ENCODE peak calls at places on chromosomes 16 and 17, in nine cellular contexts. V is left lung, Z is left ventricle myocardium inferior, L is cardiac fibroblast, S is AG09319, I is fibroblast of lung, M is heart left ventricle, O is choroid plexus epithelial cell, N is AG09309. B is an unnamed sample.

GRCh38 chr16:50316102-50316847 is 49.9 kb downstream of the ADCY7 start:
- DNase-seq in V (no peak), L (no peak), I (no peak), M (no peak), S (no peak), N (no peak), O (peak), Z (no peak), B (no peak)

GRCh38 chr16:48959204-48959603 is 322.4 kb downstream of the CBLN1 start:
- DNase-seq in I (no peak), S (no peak), M (no peak), V (no peak), Z (no peak), O (no peak), N (no peak), L (no peak), B (no peak)

GRCh38 chr17:76988796-76989195 is 120.6 kb downstream of the MGAT5B start:
- DNase-seq in L (no peak), I (no peak), Z (no peak), V (no peak), M (no peak), N (no peak), O (no peak), S (no peak), B (no peak)

GRCh38 chr16:79100456-79100855 is 500.1 kb downstream of the MAF start:
- DNase-seq in Z (no peak), O (no peak), S (no peak), L (no peak), I (no peak), M (no peak), V (no peak), N (no peak), B (no peak)

GRCh38 chr17:58246104-58246740 is 7.8 kb downstream of the LPO start:
- DNase-seq in M (no peak), S (no peak), Z (no peak), I (no peak), N (no peak), V (no peak), O (no peak), L (no peak), B (no peak)

GRCh38 chr16:2212362-2213324 is 2.0 kb upstream of the BRICD5 start:
- DNase-seq in V (peak), I (no peak), L (no peak), O (no peak), Z (peak), N (no peak), M (no peak), S (no peak), B (no peak)

GRCh38 chr17:45228121-45228941 is 6.6 kb downstream of the FMNL1 start:
- DNase-seq in M (no peak), Z (no peak), I (no peak), V (no peak), O (no peak), N (no peak), L (no peak), S (no peak), B (no peak)

GRCh38 chr17:12047977-12048376 is 27.3 kb downstream of the MAP2K4 start:
- DNase-seq in L (peak), Z (no peak), I (no peak), O (peak), S (no peak), N (no peak), V (no peak), M (no peak), B (no peak)

GRCh38 chr17:59496178-59496577 is 69.2 kb upstream of the DHX40 start:
- DNase-seq in I (no peak), V (no peak), O (no peak), S (no peak), N (no peak), L (no peak), M (no peak), Z (no peak), B (no peak)

GRCh38 chr16:81627024-81627423 is 152.1 kb upstream of the PLCG2 start:
- DNase-seq in Z (no peak), V (no peak), M (no peak), I (no peak), L (peak), S (no peak), N (no peak), O (no peak), B (no peak)

DNA sequence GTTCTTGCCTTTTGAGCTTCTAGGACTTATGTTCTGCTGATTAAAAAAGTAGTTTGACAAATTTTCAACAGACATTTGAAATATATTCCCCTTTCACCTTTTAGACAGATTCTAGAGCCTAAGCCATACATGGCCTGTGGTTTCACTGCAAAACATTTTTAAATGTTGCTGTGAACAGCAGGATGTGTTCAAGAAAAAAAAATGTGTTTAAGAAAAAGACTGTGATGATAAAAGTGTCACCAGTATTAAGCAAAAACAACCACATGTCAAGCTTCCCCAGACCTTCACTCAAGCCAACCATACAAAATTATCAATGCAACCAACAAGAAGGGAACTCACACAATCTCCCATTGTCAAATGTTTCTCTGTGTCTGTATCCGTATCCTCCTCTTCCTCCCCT is 103.5 kb downstream of the SYCE1L start:
- DNase-seq in M (no peak), I (no peak), O (no peak), N (no peak), V (no peak), L (no peak), Z (no peak), S (no peak), B (no peak)
- TF ChIP-seq CTCF in M (no peak), I (no peak), O (no peak), N (no peak), V (no peak), L (no peak), Z (no peak), S (no peak), B (no peak)

DNA sequence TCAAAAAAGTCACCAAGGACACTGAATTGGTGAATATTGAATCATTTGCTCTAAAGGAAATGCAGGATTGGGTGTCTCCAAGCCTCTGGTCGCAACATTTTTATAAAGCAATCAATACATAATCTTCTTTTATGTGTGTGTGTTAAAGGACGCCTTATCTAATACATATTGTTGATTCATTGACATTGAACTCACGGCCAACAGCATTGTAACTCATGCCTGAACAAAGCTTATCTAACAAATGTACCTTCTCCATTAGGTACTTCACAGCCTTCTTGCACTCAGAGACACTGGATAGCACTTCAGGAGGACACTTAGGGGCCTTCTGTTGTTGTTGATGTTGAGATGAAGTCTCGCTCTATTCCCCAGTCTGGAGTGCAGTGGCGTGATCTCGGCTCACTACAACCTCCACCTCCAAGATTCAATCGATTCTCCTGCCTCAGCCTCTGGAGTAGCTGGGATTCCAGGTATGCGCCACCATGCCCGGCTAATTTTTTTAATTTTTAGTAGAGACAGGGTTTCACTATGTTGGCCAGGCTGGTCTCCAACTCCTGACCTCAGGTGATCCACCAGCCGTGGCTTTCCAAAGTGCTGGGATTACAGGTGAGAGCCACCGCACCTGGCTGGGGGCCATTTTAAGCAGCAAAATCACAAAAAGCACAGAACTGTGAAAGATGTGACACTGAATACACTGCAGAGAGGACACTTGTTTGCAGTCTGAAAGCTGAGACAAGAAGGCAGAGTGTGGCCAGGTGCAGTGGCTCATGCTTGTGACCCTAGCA is 13.2 kb upstream of the PDXDC1 start:
- DNase-seq in N (no peak), L (no peak), M (no peak), Z (no peak), O (no peak), S (no peak), V (no peak), I (no peak), B (no peak)
- TF ChIP-seq CTCF in N (no peak), L (no peak), M (no peak), Z (no peak), O (no peak), S (no peak), V (no peak), I (no peak), B (no peak)

GRCh38 chr16:85917012-85917411 is 18.1 kb downstream of the IRF8 start:
- DNase-seq in L (no peak), V (no peak), M (no peak), N (no peak), O (no peak), I (no peak), Z (no peak), S (no peak), B (no peak)
- TF ChIP-seq CTCF in L (peak), V (no peak), M (no peak), N (no peak), O (peak), I (no peak), Z (no peak), S (no peak), B (no peak)

GRCh38 chr17:38559880-38560230 is 45.9 kb downstream of the SRCIN1 start:
- DNase-seq in O (no peak), I (no peak), M (no peak), S (no peak), L (no peak), V (no peak), N (no peak), Z (no peak), B (no peak)

GRCh38 chr17:38558751-38559024 is 47.1 kb downstream of the SRCIN1 start:
- DNase-seq in I (no peak), O (no peak), Z (no peak), L (no peak), V (no peak), M (no peak), N (no peak), S (no peak), B (no peak)

GRCh38 chr17:38560503-38561318 is 45.0 kb downstream of the SRCIN1 start:
- DNase-seq in S (no peak), I (peak), M (no peak), V (no peak), O (peak), L (peak), N (no peak), Z (no peak), B (no peak)

GRCh38 chr17:38557836-38558750 is 47.7 kb downstream of the SRCIN1 start:
- DNase-seq in S (peak), I (peak), M (peak), N (peak), Z (peak), O (peak), V (peak), L (peak), B (peak)

GRCh38 chr17:38559025-38559879 is 46.5 kb downstream of the SRCIN1 start:
- DNase-seq in M (peak), I (peak), N (no peak), L (peak), Z (peak), O (peak), V (peak), S (no peak), B (peak)
- TF ChIP-seq CTCF in M (no peak), I (no peak), N (no peak), L (no peak), Z (no peak), O (no peak), V (peak), S (no peak), B (no peak)

DNA sequence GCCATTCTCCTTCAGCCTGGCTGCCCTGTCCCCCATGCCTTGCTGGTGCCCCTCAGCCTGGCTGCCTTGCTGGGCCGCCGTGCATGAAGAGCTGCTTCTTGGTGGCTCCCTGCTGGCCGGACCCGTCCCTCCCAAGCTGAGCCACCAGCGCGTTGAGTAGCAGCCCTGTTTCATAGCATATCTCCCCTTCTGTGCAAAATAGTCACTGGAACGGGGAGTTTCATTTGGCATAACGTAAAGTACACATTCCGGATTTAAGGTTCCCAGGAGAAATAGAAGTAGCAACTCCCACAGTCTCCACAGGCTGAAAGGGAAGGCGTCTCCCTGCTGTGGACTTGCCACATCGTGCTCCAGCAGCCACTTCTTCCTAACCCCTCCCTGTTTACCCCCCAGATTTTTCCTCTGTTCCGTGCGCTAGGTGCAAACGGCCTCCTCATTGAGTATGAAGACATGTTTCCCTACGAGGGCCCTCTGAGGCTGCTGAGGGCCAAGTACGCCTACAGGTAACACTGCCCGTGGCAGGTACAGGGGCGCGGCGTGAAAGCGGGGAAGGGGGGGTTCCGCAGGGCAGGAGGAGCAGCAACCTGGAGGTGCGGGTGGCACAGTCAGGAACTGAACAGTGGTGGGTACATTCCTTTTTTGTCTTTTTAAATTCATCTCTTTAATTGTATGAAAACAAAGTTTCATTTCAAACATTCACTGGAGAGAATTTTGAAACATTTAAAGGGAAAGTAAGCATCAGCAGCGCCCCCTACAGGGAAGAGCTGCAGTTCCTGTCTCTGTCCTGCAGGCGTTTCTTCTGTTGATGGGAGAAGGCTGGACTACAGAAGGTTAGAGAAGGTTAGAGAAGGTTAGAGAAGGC is 5.8 kb upstream of the OGFOD3 start:
- DNase-seq in M (no peak), V (peak), S (peak), L (peak), N (no peak), Z (no peak), I (peak), O (peak), B (no peak)
- TF ChIP-seq CTCF in M (peak), V (peak), S (peak), L (peak), N (peak), Z (peak), I (peak), O (peak), B (peak)

DNA sequence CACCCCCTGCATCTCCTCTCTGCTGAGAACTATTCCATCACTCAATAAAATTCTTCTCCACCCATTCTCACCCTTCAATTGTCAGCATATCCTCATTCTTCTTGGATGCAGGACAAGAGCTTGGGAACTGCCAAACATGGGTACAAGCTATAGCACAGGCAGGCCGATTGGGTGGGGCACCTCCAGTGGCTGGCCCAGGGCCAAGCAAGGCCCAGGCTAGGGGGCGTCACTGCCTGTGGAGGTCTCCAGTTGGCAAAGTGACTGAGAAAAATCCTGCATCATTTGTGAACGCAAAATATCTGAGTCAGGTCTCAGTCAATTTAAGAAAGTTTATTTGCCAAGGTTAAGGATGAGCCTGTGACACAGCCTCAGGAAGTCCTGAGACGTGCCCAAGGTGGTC is 21.7 kb upstream of the DHRS7B start:
- DNase-seq in V (no peak), L (no peak), O (no peak), M (no peak), I (no peak), S (no peak), Z (no peak), N (no peak), B (no peak)
- TF ChIP-seq CTCF in V (no peak), L (no peak), O (no peak), M (no peak), I (no peak), S (no peak), Z (no peak), N (no peak), B (no peak)

DNA sequence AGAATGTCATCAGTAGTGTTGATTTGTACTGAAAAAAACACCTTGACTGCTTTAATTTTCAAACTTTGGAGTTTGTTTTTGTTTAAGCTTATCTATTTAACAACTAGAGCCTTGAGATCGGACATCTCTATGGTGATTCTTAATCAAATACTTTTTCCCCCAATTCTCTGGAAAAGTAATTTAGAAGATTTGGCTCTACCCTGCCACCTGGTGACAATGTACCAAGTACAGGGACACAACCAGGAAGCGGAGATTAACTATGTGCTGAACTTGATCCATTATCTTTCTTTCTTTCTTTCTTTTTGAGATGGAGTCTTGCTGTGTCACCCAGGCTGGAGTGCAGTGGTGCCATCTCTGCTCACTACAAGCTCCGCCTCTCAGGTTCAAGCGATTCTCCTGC is 30.8 kb downstream of the USP43 start:
- DNase-seq in I (no peak), S (no peak), O (peak), Z (no peak), N (no peak), M (no peak), V (no peak), L (no peak), B (no peak)
- TF ChIP-seq CTCF in I (no peak), S (peak), O (peak), Z (peak), N (no peak), M (peak), V (no peak), L (no peak), B (no peak)

GRCh38 chr17:61313515-61314326 is 85.9 kb upstream of the TBX2 start:
- DNase-seq in O (no peak), I (no peak), N (no peak), S (no peak), M (peak), V (no peak), Z (peak), L (no peak), B (no peak)

GRCh38 chr17:61317779-61318178 is 81.9 kb upstream of the TBX2 start:
- DNase-seq in Z (no peak), N (no peak), L (no peak), I (no peak), V (no peak), S (no peak), O (no peak), M (no peak), B (no peak)

GRCh38 chr17:61312406-61313295 is 87.0 kb upstream of the TBX2 start:
- DNase-seq in M (no peak), S (no peak), L (no peak), V (no peak), N (no peak), O (no peak), Z (no peak), I (no peak), B (no peak)

GRCh38 chr17:61316633-61317032 is 83.0 kb upstream of the TBX2 start:
- DNase-seq in N (no peak), M (no peak), L (no peak), Z (no peak), O (no peak), I (no peak), V (no peak), S (no peak), B (no peak)

DNA sequence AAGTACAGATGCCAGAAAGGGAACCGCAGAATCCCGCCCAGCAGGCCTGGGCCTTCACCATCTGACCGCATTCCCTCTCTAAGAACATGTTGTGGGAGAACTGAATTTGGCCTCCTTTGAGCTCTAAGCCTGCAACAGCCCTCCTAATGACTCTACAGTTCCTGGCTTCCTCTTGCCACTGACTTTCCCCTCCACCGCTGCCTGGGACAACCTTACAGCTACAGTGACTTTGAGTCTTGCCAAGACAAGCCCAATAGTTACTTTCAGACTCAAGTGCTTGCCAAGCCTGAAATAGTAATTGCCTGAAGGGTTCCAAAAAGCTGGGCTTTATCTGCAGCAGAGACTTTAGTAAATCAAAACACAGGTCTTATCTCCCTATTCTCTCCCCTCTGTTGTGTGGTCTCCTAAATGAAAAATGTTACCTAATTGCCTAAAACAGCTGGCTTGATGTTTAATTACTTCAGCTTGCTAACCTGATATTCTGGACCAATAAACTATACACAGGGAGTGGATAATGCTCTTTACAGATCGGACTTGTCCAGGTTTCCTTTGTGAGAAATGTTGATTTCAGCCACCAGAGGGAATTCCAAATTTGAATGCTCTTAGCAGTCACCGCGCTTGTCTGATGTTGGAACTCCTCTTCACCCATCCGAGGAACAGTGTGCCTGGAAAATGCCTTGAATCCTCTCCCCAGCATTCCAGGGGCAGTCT is 85.1 kb upstream of the TBX2 start:
- DNase-seq in M (peak), V (peak), Z (peak), N (no peak), I (peak), S (no peak), O (peak), L (peak), B (no peak)
- TF ChIP-seq CTCF in M (peak), V (no peak), Z (peak), N (peak), I (peak), S (peak), O (peak), L (peak), B (peak)